ENCODE peak calls at places on chromosomes 11 and 22, in four cellular contexts. G is K562, L is HepG2, D is GM12878. F is an unnamed sample.

GRCh38 chr11:61826930-61827572 is 1.0 kb upstream of the FADS2 start:
- DNase-seq in G (no peak), L (no peak), D (no peak), F (no peak)

GRCh38 chr11:28820296-28820989 is 712.3 kb downstream of the METTL15 start:
- DNase-seq in G (no peak), L (no peak), D (no peak), F (no peak)

GRCh38 chr11:104432981-104433380 is 269.0 kb upstream of the PDGFD start:
- DNase-seq in G (no peak), L (no peak), D (no peak), F (no peak)

GRCh38 chr11:62400760-62401159 is 18.1 kb upstream of the SCGB1A1 start:
- DNase-seq in G (no peak), L (no peak), D (no peak), F (no peak)

GRCh38 chr11:126114486-126115252 is 52.0 kb upstream of the CDON start:
- DNase-seq in G (no peak), L (no peak), D (no peak), F (no peak)

GRCh38 chr22:36369922-36370781 is 17.6 kb downstream of the MYH9 start:
- DNase-seq in G (peak; percentile 53), L (peak; percentile 72), D (no peak), F (no peak)

GRCh38 chr11:122682464-122682863 is 26.9 kb downstream of the UBASH3B start:
- DNase-seq in G (no peak), L (no peak), D (no peak), F (no peak)

GRCh38 chr11:111944651-111945051 is 7.5 kb downstream of the DIXDC1 start:
- DNase-seq in G (no peak), L (no peak), D (no peak), F (no peak)

GRCh38 chr11:10305964-10306918 is 1.4 kb downstream of the ADM start:
- DNase-seq in G (no peak), L (no peak), D (no peak), F (peak; percentile 65)

GRCh38 chr22:45314789-45315188 is 5.1 kb downstream of the FAM118A start:
- DNase-seq in G (peak; percentile 38), L (no peak), D (no peak), F (no peak)

GRCh38 chr22:49348631-49349030 is 479.0 kb downstream of the BRD1 start:
- DNase-seq in G (no peak), L (no peak), D (no peak), F (peak; percentile 4)

GRCh38 chr11:67449116-67449844 is 3.2 kb downstream of the GPR152 start:
- DNase-seq in G (no peak), L (no peak), D (no peak), F (no peak)

GRCh38 chr11:103483996-103484395 is 374.8 kb downstream of the DYNC2H1 start:
- DNase-seq in G (no peak), L (no peak), D (no peak), F (no peak)

GRCh38 chr11:29256580-29256979 is 760.2 kb downstream of the KCNA4 start:
- DNase-seq in G (no peak), L (no peak), D (no peak), F (no peak)

GRCh38 chr11:92607969-92608711 is 361.3 kb upstream of the MTNR1B start:
- DNase-seq in G (no peak), L (no peak), D (no peak), F (no peak)

GRCh38 chr22:21766933-21767462 is 31.4 kb upstream of the YPEL1 start:
- DNase-seq in G (no peak), L (no peak), D (no peak), F (no peak)

GRCh38 chr11:121214861-121215260 is 77.7 kb upstream of the SC5D start:
- DNase-seq in G (no peak), L (no peak), D (no peak), F (no peak)

GRCh38 chr11:114295676-114296081 is 520 bp upstream of the NNMT start:
- DNase-seq in G (no peak), L (no peak), D (no peak), F (no peak)

GRCh38 chr11:19718976-19719375 is 6.3 kb downstream of the NAV2 start:
- DNase-seq in G (no peak), L (no peak), D (no peak), F (no peak)

GRCh38 chr11:64909653-64910343 is 7.2 kb downstream of the ATG2A start:
- DNase-seq in G (no peak), L (no peak), D (no peak), F (no peak)

GRCh38 chr11:96168623-96169022 is 174.4 kb downstream of the MAML2 start:
- DNase-seq in G (no peak), L (no peak), D (no peak), F (no peak)

GRCh38 chr11:71172680-71173079 is 79.7 kb downstream of the SHANK2 start:
- DNase-seq in G (no peak), L (no peak), D (no peak), F (no peak)

GRCh38 chr22:17712441-17712840 is 61.8 kb downstream of the BID start:
- DNase-seq in G (no peak), L (no peak), D (no peak), F (no peak)

GRCh38 chr22:28917747-28918543 is 34.6 kb downstream of the ZNRF3 start:
- DNase-seq in G (no peak), L (peak; percentile 86), D (no peak), F (no peak)

GRCh38 chr11:102850973-102851745 is 7.8 kb upstream of the MMP3 start:
- DNase-seq in G (no peak), L (no peak), D (no peak), F (no peak)

GRCh38 chr11:17719940-17720795 is 797 bp downstream of the MYOD1 start:
- DNase-seq in G (no peak), L (no peak), D (no peak), F (peak; percentile 67)

GRCh38 chr22:29885610-29886009 is 2.6 kb downstream of the MTMR3 start:
- DNase-seq in G (no peak), L (no peak), D (no peak), F (no peak)

GRCh38 chr22:50613291-50613981 is 12.8 kb downstream of the MAPK8IP2 start:
- DNase-seq in G (peak; percentile 63), L (peak; percentile 71), D (no peak), F (no peak)

GRCh38 chr22:39290724-39291161 is 28.7 kb downstream of the RPL3 start:
- DNase-seq in G (no peak), L (peak; percentile 56), D (no peak), F (no peak)

GRCh38 chr11:19232910-19233503 is 7.7 kb downstream of the E2F8 start:
- DNase-seq in G (no peak), L (no peak), D (no peak), F (no peak)

GRCh38 chr22:27726726-27727449 is 74.7 kb downstream of the MN1 start:
- DNase-seq in G (peak; percentile 86), L (peak; percentile 4), D (no peak), F (no peak)

GRCh38 chr11:112355726-112356125 is 95.1 kb upstream of the PLET1 start:
- DNase-seq in G (peak; percentile 28), L (no peak), D (no peak), F (peak; percentile 61)

GRCh38 chr22:36986242-36986821 is 32.9 kb downstream of the TST start:
- DNase-seq in G (peak; percentile 59), L (no peak), D (no peak), F (peak; percentile 74)

GRCh38 chr11:46120711-46121327 is 435 bp downstream of the PHF21A start:
- DNase-seq in G (peak; percentile 35), L (peak; percentile 41), D (no peak), F (peak; percentile 54)

GRCh38 chr11:99311870-99312269 is 291.1 kb downstream of the CNTN5 start:
- DNase-seq in G (no peak), L (no peak), D (no peak), F (no peak)
- TF ChIP-seq CREM in G (no peak), L (no peak), D (no peak), F (no peak)

GRCh38 chr11:85717360-85717927 is 31.4 kb upstream of the CCDC89 start:
- DNase-seq in G (no peak), L (no peak), D (no peak), F (no peak)
- TF ChIP-seq CREM in G (no peak), L (no peak), D (no peak), F (no peak)

GRCh38 chr11:79403839-79404238 is 37.0 kb downstream of the TENM4 start:
- DNase-seq in G (no peak), L (no peak), D (no peak), F (no peak)

GRCh38 chr11:79400717-79401330 is 40.0 kb downstream of the TENM4 start:
- DNase-seq in G (no peak), L (peak; percentile 12), D (no peak), F (peak; percentile 72)

GRCh38 chr11:79406376-79406775 is 34.5 kb downstream of the TENM4 start:
- DNase-seq in G (no peak), L (no peak), D (peak; percentile 57), F (no peak)

GRCh38 chr11:79402912-79403311 is 37.9 kb downstream of the TENM4 start:
- DNase-seq in G (no peak), L (no peak), D (no peak), F (no peak)

DNA sequence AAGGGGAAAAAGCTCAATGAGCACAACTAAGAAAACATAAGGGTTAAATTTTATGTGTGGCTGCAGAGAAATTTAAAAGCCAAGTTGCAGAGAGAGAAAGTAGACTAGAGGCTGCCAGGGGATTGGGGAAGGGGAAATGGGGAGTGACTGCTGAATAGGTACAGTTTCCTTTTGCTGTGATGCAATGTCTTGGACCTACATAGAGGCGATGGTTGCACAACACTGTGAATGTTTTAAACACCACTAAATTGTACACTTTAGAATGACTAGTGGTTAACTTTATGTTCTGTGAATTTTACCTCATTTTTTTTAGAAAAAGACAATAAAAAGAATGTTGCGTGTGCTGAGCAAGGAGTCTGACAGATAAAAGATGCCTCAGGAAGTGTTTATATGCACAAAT is 36.5 kb downstream of the TENM4 start:
- DNase-seq in G (no peak), L (no peak), D (no peak), F (no peak)
- TF ChIP-seq CREM in G (no peak), L (no peak), D (no peak), F (no peak)

GRCh38 chr22:31079095-31079642 is 1.9 kb upstream of the SMTN start:
- DNase-seq in G (no peak), L (peak; percentile 77), D (no peak), F (peak; percentile 66)
- TF ChIP-seq CREM in G (no peak), L (peak; percentile 25), D (no peak), F (no peak)

GRCh38 chr11:15968461-15969130 is 387.8 kb downstream of the SOX6 start:
- DNase-seq in G (peak; percentile 11), L (no peak), D (no peak), F (no peak)

GRCh38 chr11:15969281-15969680 is 387.1 kb downstream of the SOX6 start:
- DNase-seq in G (peak; percentile 57), L (peak; percentile 43), D (peak; percentile 32), F (no peak)

GRCh38 chr11:15967166-15967565 is 389.2 kb downstream of the SOX6 start:
- DNase-seq in G (peak; percentile 22), L (no peak), D (no peak), F (no peak)

GRCh38 chr11:15969701-15970329 is 386.5 kb downstream of the SOX6 start:
- DNase-seq in G (no peak), L (no peak), D (peak; percentile 35), F (no peak)

DNA sequence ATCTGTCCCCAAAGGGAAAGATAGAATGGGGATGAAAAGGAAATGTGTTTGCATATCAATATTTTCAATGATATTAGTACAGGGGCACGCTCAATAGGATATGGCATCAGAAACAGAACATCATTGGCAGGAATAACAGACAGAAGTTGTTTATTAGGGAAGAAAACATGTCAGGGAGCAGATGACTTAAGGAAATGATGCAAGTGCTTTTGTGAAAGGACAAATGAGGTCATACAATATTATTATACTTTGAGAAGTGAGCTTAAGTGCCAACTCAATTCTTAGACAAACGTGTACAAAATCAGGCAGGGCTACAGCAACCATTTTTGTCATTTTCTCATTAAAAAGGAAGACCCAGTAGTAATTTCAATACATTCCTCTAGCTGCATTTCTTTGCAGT is 388.4 kb downstream of the SOX6 start:
- DNase-seq in G (no peak), L (no peak), D (no peak), F (no peak)
- TF ChIP-seq CREM in G (no peak), L (no peak), D (no peak), F (no peak)

F was measured in WTC11.